ENCODE peak calls at places on chromosomes 1 and 21, in ten cellular contexts. J is epithelial cell of esophagus, M is colonic mucosa, S is heart left ventricle, L is Caco-2, K is HL-60, H is PC-3, V is RWPE2, Z is foreskin fibroblast, O is tibial artery. F is an unnamed sample.

GRCh38 chr1:93807301-93807930 is 71.6 kb downstream of the DNTTIP2 start:
- DNase-seq in L (no peak), Z (no peak), V (no peak), K (no peak), J (no peak), M (no peak), S (no peak), O (no peak), H (no peak), F (no peak)

GRCh38 chr21:35400233-35400939 is 351.3 kb upstream of the RUNX1 start:
- DNase-seq in K (peak; percentile 62), S (no peak), O (no peak), L (peak; percentile 39), H (peak; percentile 90), J (peak; percentile 88), M (peak; percentile 50), V (no peak), Z (peak; percentile 68), F (peak; percentile 70)

GRCh38 chr1:7101187-7101586 is 315.9 kb downstream of the CAMTA1 start:
- DNase-seq in Z (no peak), K (no peak), V (no peak), S (no peak), O (no peak), L (no peak), M (no peak), H (no peak), J (no peak), F (no peak)

GRCh38 chr1:84089470-84090261 is 54.4 kb upstream of the PRKACB start:
- DNase-seq in S (no peak), V (no peak), K (no peak), Z (peak; percentile 67), M (no peak), J (peak; percentile 94), L (no peak), O (no peak), H (peak; percentile 96), F (no peak)

GRCh38 chr1:89125571-89126233 is at the start of gene GBP2:
- DNase-seq in J (peak; percentile 84), L (no peak), M (peak; percentile 34), S (no peak), H (peak; percentile 84), K (peak; percentile 28), O (peak; percentile 64), Z (peak; percentile 72), V (no peak), F (peak; percentile 22)

GRCh38 chr1:41802532-41803501 is 115.9 kb downstream of the HIVEP3 start:
- DNase-seq in J (peak; percentile 78), O (peak; percentile 85), M (no peak), K (peak; percentile 97), V (no peak), L (no peak), H (peak; percentile 31), Z (no peak), S (peak; percentile 69), F (no peak)

GRCh38 chr1:32859915-32860314 is 10.8 kb downstream of the FNDC5 start:
- DNase-seq in J (no peak), Z (no peak), L (no peak), M (no peak), O (no peak), H (no peak), V (no peak), S (no peak), K (no peak), F (no peak)

GRCh38 chr21:42222386-42222785 is 3.4 kb downstream of the ABCG1 start:
- DNase-seq in J (no peak), M (no peak), V (peak; percentile 13), K (no peak), H (no peak), S (no peak), L (no peak), O (no peak), Z (no peak), F (no peak)

GRCh38 chr1:39957299-39958020 is 2.5 kb downstream of the MFSD2A start:
- DNase-seq in S (no peak), M (no peak), O (no peak), H (no peak), L (no peak), K (no peak), V (no peak), Z (peak; percentile 30), J (peak; percentile 56), F (no peak)

GRCh38 chr1:211478376-211478775 is 13.6 kb downstream of the RD3 start:
- DNase-seq in H (no peak), K (no peak), V (no peak), L (no peak), M (no peak), Z (no peak), J (no peak), S (no peak), O (no peak), F (no peak)

GRCh38 chr1:228088586-228089498 is 6.3 kb downstream of the ARF1 start:
- DNase-seq in S (no peak), V (no peak), H (no peak), L (no peak), M (no peak), O (peak; percentile 57), Z (no peak), J (no peak), K (peak; percentile 89), F (no peak)
- H3K4me3 ChIP-seq in S (no peak overlapping the region), V (no peak overlapping the region), H (peak overlapping the region; percentile 16), L (no peak overlapping the region), M (no peak overlapping the region), O (no peak overlapping the region), Z (no peak overlapping the region), J (no peak overlapping the region), K (no peak overlapping the region), F (peak overlapping the region; percentile 39)

GRCh38 chr1:226201029-226201593 is 14.6 kb upstream of the ACBD3 start:
- DNase-seq in K (peak; percentile 11), Z (peak; percentile 38), H (peak; percentile 56), O (no peak), S (no peak), M (no peak), L (no peak), J (peak; percentile 31), V (no peak), F (no peak)
- TF ChIP-seq CTCF in K (peak; percentile 6), Z (peak; percentile 49), H (peak; percentile 75), O (no peak), S (no peak), M (no peak), L (peak; percentile 48), J (peak; percentile 53), V (no peak), F (no peak)

GRCh38 chr21:18248171-18248570 is 3.5 kb downstream of the CHODL start:
- DNase-seq in Z (no peak), O (no peak), J (no peak), K (no peak), H (no peak), M (no peak), L (no peak), V (no peak), S (no peak), F (no peak)
- H3K4me3 ChIP-seq in Z (no peak overlapping the region), O (no peak overlapping the region), J (no peak overlapping the region), K (no peak overlapping the region), H (no peak overlapping the region), M (no peak overlapping the region), L (no peak overlapping the region), V (no peak overlapping the region), S (no peak overlapping the region), F (no peak overlapping the region)

GRCh38 chr1:213275293-213275692 is 224.3 kb downstream of the RPS6KC1 start:
- DNase-seq in K (no peak), V (no peak), H (no peak), M (no peak), L (no peak), J (no peak), O (no peak), Z (no peak), S (no peak), F (no peak)

GRCh38 chr1:213276236-213276635 is 225.2 kb downstream of the RPS6KC1 start:
- DNase-seq in S (no peak), O (no peak), H (no peak), K (no peak), V (no peak), M (no peak), L (no peak), J (peak; percentile 8), Z (no peak), F (no peak)

GRCh38 chr1:213279410-213279809 is 228.4 kb downstream of the RPS6KC1 start:
- DNase-seq in M (no peak), H (no peak), O (no peak), J (no peak), Z (no peak), S (no peak), L (no peak), V (no peak), K (no peak), F (no peak)

GRCh38 chr1:213274140-213274539 is 223.1 kb downstream of the RPS6KC1 start:
- DNase-seq in V (no peak), J (no peak), H (no peak), Z (no peak), L (no peak), M (no peak), O (no peak), S (no peak), K (peak; percentile 33), F (no peak)

GRCh38 chr1:213277036-213277435 is 226.0 kb downstream of the RPS6KC1 start:
- DNase-seq in L (no peak), H (peak; percentile 16), K (no peak), S (no peak), Z (no peak), M (no peak), V (no peak), O (no peak), J (no peak), F (no peak)
- TF ChIP-seq CTCF in L (no peak), H (no peak), K (no peak), S (no peak), Z (no peak), M (no peak), V (no peak), O (no peak), J (no peak), F (no peak)

DNA sequence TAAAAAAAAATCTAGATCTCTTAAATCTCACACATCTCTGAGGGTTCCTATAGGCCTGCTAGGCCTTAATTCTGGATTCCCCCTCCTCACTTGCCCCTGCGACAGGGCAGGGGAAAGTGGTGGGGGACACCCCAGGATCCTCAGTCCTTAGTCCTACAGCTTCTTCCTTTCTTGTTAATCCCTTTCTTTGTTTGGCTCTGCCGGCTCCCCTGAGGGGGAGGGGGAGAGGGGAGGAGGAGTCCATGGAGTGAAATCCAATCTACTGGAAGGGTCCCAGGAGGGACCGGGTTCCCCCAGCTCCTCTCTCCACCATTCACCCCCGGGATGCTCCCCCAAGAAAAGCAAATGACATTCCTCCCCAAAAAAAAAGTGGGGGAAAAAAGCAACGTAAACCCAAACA is 8.5 kb downstream of the MEX3A start:
- DNase-seq in O (no peak), V (no peak), Z (no peak), J (no peak), L (no peak), S (no peak), M (no peak), H (no peak), K (no peak), F (no peak)
- H3K4me3 ChIP-seq in O (no peak overlapping the region), V (no peak overlapping the region), Z (no peak overlapping the region), J (no peak overlapping the region), L (no peak overlapping the region), S (no peak overlapping the region), M (no peak overlapping the region), H (no peak overlapping the region), K (no peak overlapping the region), F (no peak overlapping the region)

GRCh38 chr1:171081220-171081993 is 9.3 kb upstream of the FMO3 start:
- DNase-seq in M (no peak), J (peak; percentile 53), Z (peak; percentile 79), V (no peak), K (no peak), H (peak; percentile 62), S (no peak), L (no peak), O (no peak), F (peak; percentile 10)
- TF ChIP-seq CTCF in M (peak; percentile 23), J (peak; percentile 34), Z (peak; percentile 17), V (peak; percentile 55), K (no peak), H (peak; percentile 79), S (peak; percentile 37), L (peak; percentile 21), O (peak; percentile 67), F (peak; percentile 41)

F was measured in LNCaP clone FGC.